ENCODE peak calls at places on chromosomes 2 and 18, in six cellular contexts. I, Z, Q, L, V and D are unnamed samples.

GRCh38 chr2:99572380-99572779 is 82.6 kb upstream of the REV1 start:
- DNase-seq in I (no peak), V (peak), Z (no peak), Q (no peak), L (no peak), D (no peak)

GRCh38 chr2:102498414-102498813 is 25.4 kb downstream of the SLC9A4 start:
- DNase-seq in I (no peak), L (no peak), V (no peak), Z (no peak), Q (no peak), D (no peak)

GRCh38 chr2:197556456-197556855 is 40.6 kb downstream of the MOB4 start:
- DNase-seq in V (no peak), Z (no peak), L (no peak), Q (no peak), I (no peak), D (no peak)

GRCh38 chr2:27033253-27033852 is 588 bp downstream of the TMEM214 start:
- DNase-seq in V (no peak), L (no peak), I (no peak), Z (no peak), Q (no peak), D (no peak)

GRCh38 chr2:154963509-154963908 is 265.0 kb downstream of the KCNJ3 start:
- DNase-seq in Z (no peak), Q (no peak), I (no peak), V (no peak), L (no peak), D (no peak)

GRCh38 chr2:111135910-111136297 is 15.2 kb downstream of the BCL2L11 start:
- DNase-seq in I (no peak), L (no peak), Q (no peak), V (peak), Z (no peak), D (no peak)

GRCh38 chr18:23690505-23691068 is 1.3 kb downstream of the LAMA3 start:
- DNase-seq in L (no peak), I (no peak), Z (no peak), Q (no peak), V (peak), D (no peak)

GRCh38 chr2:174603280-174603679 is 5.7 kb upstream of the WIPF1 start:
- DNase-seq in Q (peak), V (peak), I (peak), L (no peak), Z (no peak), D (no peak)

GRCh38 chr18:59551902-59552635 is 145.2 kb downstream of the CCBE1 start:
- DNase-seq in I (no peak), L (no peak), Z (no peak), V (no peak), Q (no peak), D (no peak)

GRCh38 chr2:7430869-7431641 is 513.8 kb downstream of the RNF144A start:
- DNase-seq in L (no peak), V (peak), Z (peak), Q (peak), I (no peak), D (peak)

GRCh38 chr2:28477645-28478044 is 18.2 kb upstream of the PLB1 start:
- DNase-seq in L (no peak), Z (no peak), I (no peak), V (no peak), Q (no peak), D (no peak)

GRCh38 chr2:56741601-56742102 is 557.9 kb downstream of the CCDC85A start:
- DNase-seq in Q (no peak), V (no peak), Z (no peak), L (no peak), I (peak), D (no peak)

GRCh38 chr2:168416555-168416954 is 39.5 kb upstream of the CERS6 start:
- DNase-seq in V (no peak), I (no peak), Q (no peak), Z (no peak), L (no peak), D (no peak)

GRCh38 chr2:50956886-50957285 is 75.0 kb downstream of the NRXN1 start:
- DNase-seq in I (no peak), Q (no peak), Z (no peak), V (no peak), L (no peak), D (no peak)

GRCh38 chr2:189149981-189150380 is 29.6 kb downstream of the COL5A2 start:
- DNase-seq in V (no peak), Z (no peak), I (no peak), Q (no peak), L (no peak), D (no peak)

GRCh38 chr2:219902870-219903269 is 275.4 kb downstream of the SLC4A3 start:
- DNase-seq in Z (no peak), Q (no peak), L (no peak), V (peak), I (no peak), D (no peak)

GRCh38 chr2:215793747-215794595 is 219.4 kb downstream of the MREG start:
- DNase-seq in L (peak), Q (no peak), Z (no peak), I (peak), V (no peak), D (no peak)

GRCh38 chr2:11680181-11680900 is 10.3 kb upstream of the NTSR2 start:
- DNase-seq in Q (no peak), V (no peak), I (no peak), L (no peak), Z (no peak), D (no peak)

GRCh38 chr2:144456680-144457079 is 63.2 kb downstream of the ZEB2 start:
- DNase-seq in Z (no peak), I (no peak), Q (no peak), L (peak), V (no peak), D (no peak)

GRCh38 chr18:23093772-23094171 is 41.5 kb upstream of the CABLES1 start:
- DNase-seq in Z (no peak), V (no peak), L (no peak), Q (no peak), I (no peak), D (no peak)

GRCh38 chr2:240467659-240468299 is 32.3 kb downstream of the GPC1 start:
- DNase-seq in L (no peak), I (no peak), Z (peak), Q (peak), V (no peak), D (peak)

GRCh38 chr2:213285404-213285803 is 1.1 kb downstream of the SPAG16 start:
- DNase-seq in V (no peak), L (no peak), Z (no peak), Q (no peak), I (no peak), D (no peak)

GRCh38 chr2:38443021-38443541 is 66.0 kb upstream of the ATL2 start:
- DNase-seq in Q (no peak), V (no peak), Z (no peak), I (peak), L (no peak), D (no peak)

GRCh38 chr2:37654932-37655331 is 16.5 kb downstream of the CDC42EP3 start:
- DNase-seq in L (no peak), V (peak), I (no peak), Z (no peak), Q (no peak), D (no peak)

GRCh38 chr2:180925700-180926099 is 54.7 kb upstream of the UBE2E3 start:
- DNase-seq in Q (no peak), I (no peak), L (no peak), V (no peak), Z (no peak), D (no peak)

GRCh38 chr2:180927030-180927686 is 53.2 kb upstream of the UBE2E3 start:
- DNase-seq in L (no peak), V (no peak), Q (no peak), I (no peak), Z (no peak), D (no peak)

DNA sequence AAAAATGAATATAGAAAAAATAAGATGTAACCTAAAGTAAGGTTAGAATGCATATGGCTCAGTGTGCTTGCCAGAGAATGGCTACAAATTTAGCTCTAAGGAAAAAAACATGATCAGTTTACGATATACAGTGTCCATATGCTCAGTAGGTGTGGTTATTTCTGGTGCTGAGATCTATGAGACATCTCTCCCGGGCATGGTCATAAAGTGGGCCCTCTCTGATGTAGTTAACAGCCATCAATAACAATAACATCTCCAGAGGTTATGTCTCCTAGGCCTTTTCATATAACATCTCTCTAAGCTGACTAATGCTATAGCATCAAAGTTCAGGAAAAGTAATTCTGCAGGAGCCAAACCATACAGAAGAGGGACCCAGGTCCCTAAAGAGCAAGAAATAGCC is 56.3 kb upstream of the UBE2E3 start:
- DNase-seq in L (no peak), V (no peak), I (no peak), Q (no peak), Z (no peak), D (no peak)
- TF ChIP-seq CTCF in L (no peak), V (no peak), I (no peak), Q (no peak), Z (no peak), D (no peak)

DNA sequence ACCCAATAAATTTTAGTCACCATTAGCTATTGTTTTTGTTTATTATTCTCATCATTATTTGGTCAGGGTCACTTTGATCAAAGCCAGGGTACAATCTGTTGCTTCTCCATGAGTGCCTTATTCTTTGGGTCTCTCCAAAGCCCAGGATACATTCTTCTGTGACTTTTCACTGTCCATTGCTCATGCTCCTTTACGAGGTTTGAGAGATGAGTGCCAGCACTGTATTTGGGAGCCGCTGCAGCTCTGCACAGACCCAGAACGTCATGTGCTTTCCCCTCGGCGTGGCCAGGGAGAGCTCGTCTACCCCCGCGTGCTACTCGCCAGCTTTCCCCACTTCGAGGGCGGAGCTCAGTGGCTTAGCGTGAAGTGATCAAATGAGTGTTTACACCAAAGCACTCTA is 123.7 kb downstream of the COL6A3 start:
- DNase-seq in Z (no peak), L (no peak), V (no peak), I (no peak), Q (no peak), D (no peak)
- TF ChIP-seq CTCF in Z (no peak), L (no peak), V (no peak), I (no peak), Q (no peak), D (no peak)

DNA sequence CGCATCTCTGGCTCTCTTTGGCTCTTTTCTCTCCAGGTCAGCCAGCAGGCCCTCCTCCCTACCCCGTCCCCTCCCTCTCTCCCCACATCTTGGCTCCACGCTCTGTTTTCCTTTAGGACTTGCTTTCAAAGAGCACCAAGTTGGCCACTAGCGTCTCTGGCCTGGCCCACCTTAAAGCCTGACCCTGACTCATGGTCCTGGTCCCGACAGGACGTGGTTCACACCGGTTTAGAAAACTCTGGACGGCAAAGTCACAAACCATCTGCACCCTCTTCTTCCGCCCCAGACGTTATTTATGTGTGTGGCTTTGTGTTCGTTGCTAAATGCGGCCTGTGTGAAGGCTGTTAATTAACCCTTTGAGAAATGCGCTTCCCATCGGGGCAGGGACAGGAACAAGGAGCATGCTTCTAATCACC is 169.0 kb upstream of the HAAO start:
- DNase-seq in V (peak), I (no peak), Q (no peak), L (no peak), Z (no peak), D (peak)
- TF ChIP-seq CTCF in V (no peak), I (no peak), Q (no peak), L (no peak), Z (no peak), D (no peak)

GRCh38 chr2:236236559-236237450 is 27.4 kb downstream of the ASB18 start:
- DNase-seq in I (no peak), Q (no peak), V (peak), L (no peak), Z (no peak), D (no peak)
- TF ChIP-seq CTCF in I (no peak), Q (no peak), V (no peak), L (no peak), Z (no peak), D (no peak)

DNA sequence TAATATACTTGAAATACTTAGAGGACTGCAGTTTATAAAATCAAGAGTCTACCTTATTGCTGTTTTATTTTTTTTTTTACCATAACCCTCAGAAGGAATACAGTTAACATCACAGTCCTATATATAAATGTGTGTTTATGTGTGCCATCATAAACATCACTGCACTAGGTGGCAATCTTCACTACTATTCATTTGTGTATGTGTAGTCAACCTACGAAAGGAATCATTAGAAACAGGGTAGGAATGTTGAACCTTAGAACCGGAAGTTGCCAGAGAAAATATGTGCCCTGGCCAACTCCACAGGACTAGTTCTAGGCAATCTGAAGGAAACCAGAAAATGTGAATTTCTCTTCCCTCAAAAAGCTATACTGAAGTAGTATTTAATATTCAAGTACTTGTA is 3.4 kb downstream of the GEN1 start:
- DNase-seq in Q (no peak), V (no peak), L (no peak), I (no peak), Z (no peak), D (no peak)
- TF ChIP-seq CTCF in Q (no peak), V (no peak), L (no peak), I (no peak), Z (no peak), D (no peak)

DNA sequence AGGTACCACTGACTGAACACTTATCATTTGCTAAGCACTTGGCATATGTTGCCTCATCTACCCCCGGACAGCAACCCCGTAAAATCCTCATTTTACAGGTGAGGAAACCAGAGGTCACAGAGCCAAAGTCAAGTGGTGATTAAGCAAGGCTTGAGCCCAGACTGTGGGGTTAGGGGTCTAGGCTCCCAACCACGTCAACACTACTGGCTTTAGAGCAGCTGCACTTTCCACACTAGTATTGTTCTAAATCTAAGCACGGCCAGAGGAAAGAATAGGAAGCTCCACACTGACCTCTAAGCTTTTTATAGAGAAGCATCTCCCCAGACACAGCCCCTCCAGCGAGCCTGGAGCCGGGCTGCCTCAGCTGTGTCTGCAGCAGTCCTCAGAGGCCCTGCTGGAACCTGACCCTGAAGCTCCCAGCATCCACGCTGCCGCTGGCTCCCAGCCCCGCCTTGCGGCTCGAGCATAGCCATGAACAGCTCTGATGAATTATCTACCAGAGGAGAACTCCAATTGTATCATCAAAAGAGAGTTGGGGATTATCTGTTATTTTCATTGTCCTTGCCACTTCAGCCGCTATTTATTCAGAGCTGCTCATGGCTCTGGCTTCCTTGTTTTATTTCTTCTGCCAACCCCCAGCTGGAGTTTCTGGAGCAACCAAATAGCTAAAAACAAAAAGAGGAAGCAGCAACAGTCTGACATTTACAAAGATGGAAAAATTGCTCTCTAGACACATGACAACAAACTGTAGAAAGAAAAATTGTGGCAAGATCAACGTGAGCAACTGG is 62.2 kb upstream of the RTN4 start:
- DNase-seq in I (no peak), Z (no peak), V (no peak), Q (no peak), L (no peak), D (no peak)
- TF ChIP-seq CTCF in I (no peak), Z (no peak), V (no peak), Q (no peak), L (peak), D (no peak)

DNA sequence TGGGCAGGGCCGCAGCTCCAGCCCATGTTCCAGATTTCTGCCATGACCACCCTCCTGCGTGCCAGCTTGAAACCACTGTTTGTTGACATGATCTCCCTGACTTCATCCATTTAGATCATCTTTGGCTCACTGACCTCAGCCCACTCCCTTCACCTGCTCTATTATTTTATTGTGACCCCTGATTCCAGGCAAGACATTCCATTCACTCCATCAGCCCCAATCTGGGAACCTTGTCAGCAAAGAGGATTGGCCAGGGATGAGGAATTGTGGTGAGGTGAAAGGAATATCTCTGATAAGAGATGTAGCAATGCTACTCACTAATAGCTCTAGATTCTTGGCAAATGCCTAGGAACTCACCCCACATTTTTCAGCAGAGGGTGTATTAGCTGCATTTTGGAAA is 174.2 kb downstream of the TMEM247 start:
- DNase-seq in Z (no peak), Q (no peak), I (no peak), V (no peak), L (no peak), D (no peak)
- TF ChIP-seq CTCF in Z (no peak), Q (no peak), I (no peak), V (no peak), L (no peak), D (no peak)

DNA sequence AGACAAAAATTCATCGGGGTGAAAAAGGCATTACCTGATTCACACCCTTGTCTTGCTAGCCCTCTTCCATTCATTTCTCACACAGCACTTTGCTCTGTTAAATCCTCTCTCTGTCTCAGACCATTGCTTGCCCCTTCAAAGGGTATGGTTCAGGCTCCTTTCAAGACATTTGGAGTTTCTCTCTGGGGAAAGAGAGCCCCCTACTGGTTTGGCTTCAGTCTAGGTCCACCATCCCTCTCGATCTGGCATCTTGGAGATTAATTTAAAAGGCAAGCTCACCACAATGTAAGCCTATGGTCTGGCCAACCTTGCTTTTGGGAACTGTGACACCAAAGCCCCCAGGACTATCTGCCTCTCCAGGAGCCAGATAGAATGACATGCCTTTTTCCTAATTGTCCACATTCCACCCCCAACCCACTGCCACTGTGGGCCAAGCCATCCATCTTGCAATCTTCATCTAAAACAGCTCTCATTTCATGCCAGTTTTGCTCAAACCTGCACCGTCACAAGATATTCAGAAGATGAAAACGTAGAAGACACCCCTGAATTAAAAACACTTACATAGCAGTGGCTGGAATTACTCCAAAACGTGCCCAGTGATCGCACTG is 94.0 kb downstream of the FARSB start:
- DNase-seq in Q (peak), I (peak), V (peak), L (no peak), Z (no peak), D (peak)
- TF ChIP-seq CTCF in Q (peak), I (peak), V (peak), L (peak), Z (peak), D (peak)

GRCh38 chr18:21534327-21534726 is 66.2 kb downstream of the ESCO1 start:
- DNase-seq in L (no peak), V (no peak), I (no peak), Q (no peak), Z (no peak), D (no peak)

GRCh38 chr18:21538230-21538629 is 62.3 kb downstream of the ESCO1 start:
- DNase-seq in I (no peak), V (no peak), Z (no peak), Q (no peak), L (no peak), D (no peak)
- TF ChIP-seq CTCF in I (no peak), V (no peak), Z (no peak), Q (no peak), L (no peak), D (no peak)

DNA sequence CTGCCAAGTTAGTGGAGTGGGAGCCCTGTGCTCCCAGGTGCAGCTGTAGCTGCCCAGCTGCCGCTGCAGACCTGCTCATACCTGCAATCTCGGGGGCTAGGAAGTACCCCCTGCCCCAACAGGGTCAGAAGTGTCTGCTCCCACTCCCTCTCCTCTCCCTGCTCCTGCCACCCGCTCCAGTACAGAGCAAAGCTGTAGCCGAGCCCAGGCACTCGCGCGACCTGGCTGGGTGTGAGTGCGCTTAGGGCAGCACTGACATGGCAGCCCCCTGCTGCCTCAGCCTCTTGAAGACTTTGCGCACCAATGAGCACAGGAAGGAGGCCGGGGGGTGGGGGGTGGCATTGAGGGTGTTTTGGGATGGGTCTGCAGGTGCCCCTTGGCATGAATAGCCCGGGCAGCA is 1951.4 kb downstream of the SUCLG1 start:
- DNase-seq in V (no peak), Q (no peak), I (no peak), Z (no peak), L (no peak), D (no peak)
- TF ChIP-seq CTCF in V (no peak), Q (no peak), I (no peak), Z (no peak), L (no peak), D (no peak)